ENCODE peak calls at places on chromosomes 11 and 22, in five cellular contexts. G is SK-N-SH, J is right lobe of liver, W is GM23248, I is ascending aorta. Y is an unnamed sample.

GRCh38 chr22:30198152-30198845 is 48.3 kb downstream of the LIF start:
- DNase-seq in W (peak), G (no peak), J (no peak), I (no peak), Y (no peak)

GRCh38 chr22:37601203-37601539 is 7.5 kb upstream of the GGA1 start:
- DNase-seq in I (no peak), G (no peak), J (no peak), W (no peak), Y (no peak)

GRCh38 chr11:85821636-85822035 is 10.7 kb upstream of the SYTL2 start:
- DNase-seq in J (no peak), W (peak), G (no peak), I (no peak), Y (no peak)

GRCh38 chr11:72583616-72584292 is 90.5 kb downstream of the PDE2A start:
- DNase-seq in J (peak), G (no peak), I (no peak), W (no peak), Y (no peak)

GRCh38 chr11:65401073-65401802 is 14.8 kb downstream of the FRMD8 start:
- DNase-seq in J (no peak), W (no peak), G (no peak), I (no peak), Y (no peak)

GRCh38 chr11:132576706-132577105 is 955.6 kb downstream of the OPCML start:
- DNase-seq in J (no peak), W (peak), G (no peak), I (no peak), Y (peak)

GRCh38 chr11:75432911-75433321 is at the start of gene KLHL35:
- DNase-seq in I (no peak), W (no peak), J (no peak), G (no peak), Y (no peak)

GRCh38 chr22:38029370-38029769 is 27.8 kb upstream of the PICK1 start:
- DNase-seq in G (no peak), I (no peak), W (no peak), J (no peak), Y (no peak)

GRCh38 chr22:30201970-30202369 is 44.6 kb downstream of the LIF start:
- DNase-seq in G (no peak), I (no peak), J (no peak), W (peak), Y (no peak)

GRCh38 chr22:27617214-27617881 is 184.2 kb downstream of the MN1 start:
- DNase-seq in I (no peak), J (no peak), W (no peak), G (no peak), Y (no peak)

GRCh38 chr11:128582496-128583366 is 4.6 kb downstream of the ETS1 start:
- DNase-seq in W (peak), J (no peak), G (no peak), I (no peak), Y (no peak)

GRCh38 chr22:22344430-22344829 is 99.8 kb downstream of the VPREB1 start:
- DNase-seq in G (no peak), I (no peak), J (no peak), W (no peak), Y (no peak)

GRCh38 chr11:10580625-10581024 is 12.2 kb upstream of the LYVE1 start:
- DNase-seq in I (no peak), W (no peak), J (no peak), G (no peak), Y (no peak)

GRCh38 chr11:19777032-19777341 is 64.3 kb downstream of the NAV2 start:
- DNase-seq in G (peak), W (peak), I (no peak), J (peak), Y (no peak)

GRCh38 chr11:35893796-35894475 is 49.9 kb upstream of the LDLRAD3 start:
- DNase-seq in I (no peak), J (peak), W (no peak), G (no peak), Y (no peak)

GRCh38 chr11:26045082-26045481 is 286.8 kb upstream of the ANO3 start:
- DNase-seq in I (no peak), J (no peak), W (no peak), G (no peak), Y (no peak)

GRCh38 chr11:116540019-116540418 is 232.8 kb downstream of the BUD13 start:
- DNase-seq in I (peak), G (no peak), J (no peak), W (no peak), Y (no peak)

GRCh38 chr11:102846292-102846691 is 2.9 kb upstream of the MMP3 start:
- DNase-seq in W (no peak), G (no peak), I (no peak), J (no peak), Y (peak)

GRCh38 chr11:69121621-69122336 is 34.0 kb upstream of the SMIM38 start:
- DNase-seq in I (no peak), G (no peak), W (no peak), J (no peak), Y (no peak)

GRCh38 chr11:10581481-10582019 is 13.1 kb upstream of the LYVE1 start:
- DNase-seq in W (peak), J (peak), G (no peak), I (peak), Y (no peak)

GRCh38 chr22:49638001-49638400 is 189.7 kb downstream of the BRD1 start:
- DNase-seq in G (no peak), W (no peak), J (no peak), I (no peak), Y (no peak)

GRCh38 chr11:119584193-119585037 is 144.6 kb downstream of the NECTIN1 start:
- DNase-seq in G (peak), W (peak), J (peak), I (peak), Y (peak)

GRCh38 chr22:39369186-39369585 is 19.4 kb downstream of the SYNGR1 start:
- DNase-seq in G (no peak), J (no peak), W (no peak), I (no peak), Y (no peak)

GRCh38 chr22:43110444-43110926 is at the start of gene BIK:
- DNase-seq in I (peak), J (peak), G (peak), W (peak), Y (peak)

DNA sequence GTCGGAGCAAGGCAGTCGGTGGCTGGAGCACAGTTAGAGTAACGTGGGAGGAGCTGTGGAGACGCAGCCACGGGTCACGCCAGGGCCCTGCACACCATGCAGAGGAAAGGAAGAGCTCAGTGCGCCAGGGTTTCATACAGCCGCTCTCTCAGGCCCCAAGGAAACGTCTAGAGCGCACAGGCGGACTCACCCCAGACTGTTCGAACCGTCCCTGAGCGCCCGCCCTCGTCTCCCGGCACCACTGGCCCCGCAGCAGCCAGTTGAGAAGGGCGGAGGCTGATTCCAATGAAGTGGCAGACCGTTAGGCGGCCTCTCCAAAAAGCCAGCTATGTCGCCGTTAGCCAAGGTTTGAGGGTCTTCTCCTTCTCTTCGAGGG is 483 bp upstream of the HYLS1 start:
- DNase-seq in J (peak), I (peak), W (peak), G (no peak), Y (peak)
- H3K4me3 ChIP-seq in J (peak), I (peak), W (peak), G (no peak), Y (peak)

DNA sequence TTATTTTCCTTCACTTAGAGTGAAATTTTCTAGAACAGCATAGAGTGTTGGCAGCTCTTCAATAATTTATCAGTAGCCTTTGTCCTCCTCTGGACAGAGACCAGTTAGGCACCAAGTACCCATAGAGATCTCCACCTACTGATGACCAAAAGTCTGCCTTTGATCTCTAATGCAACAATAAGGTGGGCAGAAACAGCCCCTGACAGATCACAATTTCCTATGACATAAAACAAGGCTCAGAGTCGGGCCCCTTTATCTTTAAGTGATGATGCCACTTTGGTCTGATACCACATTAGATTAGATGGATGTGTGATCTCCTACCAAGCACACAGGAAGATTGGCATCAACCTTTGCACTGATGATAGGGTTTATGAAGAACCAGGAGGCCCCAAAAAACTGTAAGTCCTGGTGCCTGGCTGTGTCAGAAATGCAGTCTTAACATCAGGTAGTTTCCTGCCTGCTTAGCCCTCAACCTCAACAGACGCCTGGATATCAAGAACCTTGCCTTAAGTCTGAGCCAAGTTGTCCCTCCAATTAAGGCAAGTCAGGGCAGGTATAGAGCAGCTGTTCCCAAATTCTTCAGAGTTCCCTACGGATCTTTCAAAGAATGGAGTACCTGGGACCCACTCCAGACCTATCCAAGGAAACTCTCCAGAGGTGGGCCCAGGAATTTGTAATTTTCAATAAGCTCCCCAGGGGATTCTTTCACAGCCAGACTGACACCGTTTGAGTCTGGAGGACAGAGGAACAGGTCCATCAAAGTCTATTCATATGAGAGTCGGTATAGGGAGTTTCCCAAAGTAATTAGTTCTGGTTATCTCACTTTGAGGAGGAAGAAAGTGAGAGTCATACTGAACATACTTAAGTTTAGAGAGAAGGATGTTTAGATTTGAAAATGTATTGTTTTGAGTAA is 30.6 kb upstream of the TMPRSS4 start:
- DNase-seq in I (no peak), J (no peak), W (no peak), G (no peak), Y (no peak)
- H3K27ac ChIP-seq in I (no peak), J (no peak), W (no peak), G (no peak), Y (no peak)

DNA sequence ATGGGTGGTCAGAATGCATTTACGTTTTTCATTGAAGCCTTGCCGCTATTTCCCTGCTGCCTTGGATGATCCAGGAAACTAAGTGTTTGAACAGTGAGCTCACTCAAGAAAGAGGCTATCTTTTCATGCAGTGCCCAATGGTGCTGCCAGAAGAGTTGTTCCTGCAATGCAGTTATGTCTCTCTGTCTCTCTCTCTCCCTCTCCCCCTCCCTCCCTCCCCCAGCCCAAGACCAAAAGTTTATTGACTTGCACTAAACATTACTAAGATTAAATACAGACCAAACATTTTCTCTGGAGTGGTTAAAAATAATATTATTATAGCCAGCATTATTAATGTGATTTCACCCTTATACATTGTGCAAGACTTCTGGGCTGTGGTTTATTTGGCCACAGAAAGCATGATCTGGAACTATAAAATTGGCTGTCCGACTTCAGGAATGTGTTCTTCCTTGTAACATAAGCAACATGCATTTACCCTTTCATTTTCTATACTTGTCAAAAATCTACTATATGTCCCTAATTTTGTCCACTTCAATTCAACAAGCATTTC is 6.6 kb upstream of the FUT4 start:
- DNase-seq in W (peak), G (no peak), I (no peak), J (no peak), Y (no peak)
- H3K4me3 ChIP-seq in W (peak), G (no peak), I (no peak), J (no peak), Y (no peak)

GRCh38 chr11:2998073-2998850 is 6.1 kb upstream of the NAP1L4 start:
- DNase-seq in G (no peak), J (no peak), W (no peak), I (no peak), Y (no peak)
- H3K27ac ChIP-seq in G (no peak), J (no peak), W (no peak), I (no peak), Y (no peak)